ENCODE peak calls at places on chromosomes 13 and 19, in eight cellular contexts. I is ovary, O is fibroblast of mammary gland, Z is heart right ventricle, N is glutamatergic neuron, L is neural crest cell, T is thoracic aorta, K is endothelial cell of umbilical vein. D is an unnamed sample.

GRCh38 chr19:2270572-2271515 is 11.1 kb downstream of the PEAK3 start:
- DNase-seq in I (peak), O (peak), Z (peak), N (peak), L (peak), T (peak), K (peak), D (peak)

GRCh38 chr19:49890349-49891311 is 6.1 kb downstream of the IL4I1 start:
- DNase-seq in I (peak), O (no peak), Z (no peak), N (peak), L (peak), T (no peak), K (no peak), D (peak)

GRCh38 chr19:13962738-13963602 is 10.7 kb downstream of the DCAF15 start:
- DNase-seq in I (peak), O (peak), Z (no peak), N (peak), L (no peak), T (no peak), K (no peak), D (no peak)

GRCh38 chr13:28958018-28958417 is 137.9 kb downstream of the MTUS2 start:
- DNase-seq in I (no peak), O (no peak), Z (no peak), N (no peak), L (no peak), T (no peak), K (no peak), D (no peak)

GRCh38 chr13:21124853-21125252 is 51.5 kb downstream of the SKA3 start:
- DNase-seq in I (no peak), O (no peak), Z (no peak), N (no peak), L (no peak), T (no peak), K (peak), D (peak)

GRCh38 chr13:27203854-27204253 is 32.2 kb upstream of the USP12 start:
- DNase-seq in I (no peak), O (peak), Z (no peak), N (no peak), L (no peak), T (no peak), K (peak), D (no peak)

GRCh38 chr19:33758541-33759013 is 38.1 kb upstream of the KCTD15 start:
- DNase-seq in I (no peak), O (no peak), Z (no peak), N (peak), L (no peak), T (no peak), K (no peak), D (no peak)

GRCh38 chr19:28859811-28860210 is 353.1 kb downstream of the UQCRFS1 start:
- DNase-seq in I (no peak), O (no peak), Z (no peak), N (no peak), L (no peak), T (no peak), K (no peak), D (no peak)

GRCh38 chr19:58409010-58409790 is 751 bp downstream of the ZNF584 start:
- DNase-seq in I (peak), O (peak), Z (no peak), N (no peak), L (no peak), T (no peak), K (peak), D (peak)

GRCh38 chr13:42638101-42638500 is 64.1 kb downstream of the TNFSF11 start:
- DNase-seq in I (no peak), O (no peak), Z (no peak), N (no peak), L (no peak), T (no peak), K (no peak), D (no peak)

GRCh38 chr19:459724-460511 is 915 bp downstream of the SHC2 start:
- DNase-seq in I (peak), O (no peak), Z (peak), N (peak), L (peak), T (no peak), K (peak), D (peak)

GRCh38 chr13:46086985-46087384 is 17.8 kb downstream of the CPB2 start:
- DNase-seq in I (no peak), O (no peak), Z (no peak), N (no peak), L (no peak), T (no peak), K (no peak), D (no peak)

DNA sequence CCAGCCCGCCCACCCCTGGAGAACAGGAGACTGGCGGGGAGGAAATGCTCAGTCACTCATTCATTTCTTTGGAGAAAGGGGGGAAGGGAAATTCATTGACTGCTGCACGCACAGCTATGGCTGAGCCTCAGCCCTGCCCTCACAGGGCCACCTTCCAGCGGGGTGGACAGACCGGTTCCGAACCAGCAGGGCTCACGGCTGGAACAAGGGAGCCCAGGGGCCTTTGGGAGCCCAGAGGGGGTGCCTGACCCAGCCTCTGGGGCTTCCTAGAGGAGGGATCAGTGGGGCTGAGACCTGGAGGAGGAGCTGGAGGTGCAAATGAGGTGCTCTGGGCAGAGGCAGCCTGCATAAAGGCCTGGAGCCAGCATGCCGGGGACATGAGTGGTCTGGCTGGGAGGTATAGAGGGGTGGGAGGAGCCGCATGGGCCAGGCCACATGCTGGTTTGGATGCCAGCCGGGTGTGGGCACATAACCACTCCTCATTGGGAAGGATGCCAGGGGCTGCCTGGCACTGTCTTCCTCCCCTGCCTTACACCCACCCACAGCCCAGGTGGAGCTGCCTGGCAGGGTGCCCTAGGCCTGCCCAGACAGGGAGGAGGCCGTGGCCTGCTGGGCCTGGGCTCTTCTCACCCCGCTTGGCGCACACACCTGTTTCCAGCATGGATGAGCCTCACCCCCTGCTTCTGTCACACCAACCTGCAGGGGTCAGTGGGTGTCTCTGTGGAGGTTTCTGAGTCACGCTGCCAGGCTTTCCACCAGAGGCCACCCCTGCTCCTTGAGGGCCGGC is 26.9 kb downstream of the PPP5C start:
- DNase-seq in I (peak), O (peak), Z (peak), N (no peak), L (no peak), T (peak), K (peak), D (peak)
- TF ChIP-seq CTCF in I (no peak), O (no peak), Z (no peak), N (no peak), L (no peak), T (no peak), K (no peak), D (no peak)

GRCh38 chr19:18477042-18477760 is 39.3 kb upstream of the ISYNA1 start:
- DNase-seq in I (no peak), O (no peak), Z (no peak), N (no peak), L (no peak), T (no peak), K (no peak), D (no peak)
- TF ChIP-seq CTCF in I (no peak), O (peak), Z (no peak), N (peak), L (peak), T (no peak), K (peak), D (peak)

DNA sequence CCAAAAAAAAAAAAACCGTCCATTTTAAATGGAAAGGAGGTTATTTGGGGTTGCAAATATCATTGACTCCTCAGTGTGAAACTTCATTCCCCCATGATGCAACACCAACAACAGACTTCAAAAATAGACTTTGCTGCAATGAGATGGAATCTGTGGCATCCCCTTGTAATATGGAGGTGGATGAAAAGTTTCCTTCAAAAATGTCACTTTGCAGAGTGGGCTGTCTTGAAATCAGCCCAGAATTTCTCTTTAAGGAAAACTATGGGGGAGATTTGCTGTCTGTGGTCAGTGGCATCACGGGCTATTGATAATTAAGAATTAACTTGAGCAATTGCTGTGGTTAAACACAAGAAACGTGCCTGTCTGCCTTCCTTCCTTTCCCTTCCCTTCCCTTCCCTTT is 1.5 kb downstream of the GPR18 start:
- DNase-seq in I (no peak), O (peak), Z (no peak), N (no peak), L (no peak), T (no peak), K (no peak), D (no peak)
- TF ChIP-seq CTCF in I (no peak), O (no peak), Z (no peak), N (no peak), L (no peak), T (no peak), K (no peak), D (no peak)

GRCh38 chr13:52707375-52707774 is 32.2 kb downstream of the CNMD start:
- DNase-seq in I (no peak), O (no peak), Z (no peak), N (peak), L (no peak), T (no peak), K (no peak), D (no peak)
- TF ChIP-seq CTCF in I (no peak), O (peak), Z (no peak), N (no peak), L (peak), T (no peak), K (no peak), D (no peak)

GRCh38 chr13:97364031-97364430 is 69.9 kb upstream of the RAP2A start:
- DNase-seq in I (no peak), O (peak), Z (no peak), N (no peak), L (no peak), T (no peak), K (no peak), D (no peak)

GRCh38 chr13:97367427-97367826 is 66.5 kb upstream of the RAP2A start:
- DNase-seq in I (no peak), O (peak), Z (no peak), N (no peak), L (no peak), T (no peak), K (no peak), D (peak)

GRCh38 chr13:97367016-97367415 is 67.0 kb upstream of the RAP2A start:
- DNase-seq in I (no peak), O (peak), Z (no peak), N (no peak), L (no peak), T (no peak), K (no peak), D (no peak)

GRCh38 chr13:97364827-97365226 is 69.1 kb upstream of the RAP2A start:
- DNase-seq in I (no peak), O (no peak), Z (no peak), N (no peak), L (no peak), T (no peak), K (no peak), D (no peak)

DNA sequence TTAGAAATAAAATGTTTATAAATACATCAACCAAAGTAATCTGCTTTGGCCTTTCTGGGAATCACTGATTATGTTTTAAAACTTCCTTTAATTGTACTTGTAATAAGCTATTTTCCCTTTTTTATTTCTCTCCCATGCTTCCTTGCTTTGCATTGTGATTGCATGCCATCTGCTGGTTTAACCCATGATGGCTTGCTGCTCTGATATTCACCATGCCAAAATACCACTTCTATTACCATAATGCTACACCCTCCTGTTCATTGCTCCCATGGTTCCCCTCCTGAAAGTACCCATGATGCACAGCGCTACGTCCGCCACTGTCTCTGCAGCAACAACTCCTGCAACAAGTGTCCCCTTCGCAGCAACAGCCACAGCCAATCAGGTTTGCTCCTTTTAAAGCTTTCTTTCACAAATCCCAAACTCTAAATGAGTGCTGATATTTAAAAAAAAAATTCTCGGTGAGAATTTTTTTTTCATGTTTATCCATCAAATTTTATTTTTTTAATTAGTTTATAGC is 67.7 kb upstream of the RAP2A start:
- DNase-seq in I (no peak), O (peak), Z (no peak), N (no peak), L (no peak), T (no peak), K (peak), D (no peak)
- TF ChIP-seq CTCF in I (no peak), O (peak), Z (no peak), N (no peak), L (peak), T (no peak), K (no peak), D (peak)

GRCh38 chr13:49679244-49679643 is 12.0 kb downstream of the EBPL start:
- DNase-seq in I (no peak), O (no peak), Z (no peak), N (no peak), L (no peak), T (no peak), K (peak), D (no peak)
- TF ChIP-seq CTCF in I (no peak), O (peak), Z (no peak), N (no peak), L (no peak), T (no peak), K (no peak), D (no peak)

DNA sequence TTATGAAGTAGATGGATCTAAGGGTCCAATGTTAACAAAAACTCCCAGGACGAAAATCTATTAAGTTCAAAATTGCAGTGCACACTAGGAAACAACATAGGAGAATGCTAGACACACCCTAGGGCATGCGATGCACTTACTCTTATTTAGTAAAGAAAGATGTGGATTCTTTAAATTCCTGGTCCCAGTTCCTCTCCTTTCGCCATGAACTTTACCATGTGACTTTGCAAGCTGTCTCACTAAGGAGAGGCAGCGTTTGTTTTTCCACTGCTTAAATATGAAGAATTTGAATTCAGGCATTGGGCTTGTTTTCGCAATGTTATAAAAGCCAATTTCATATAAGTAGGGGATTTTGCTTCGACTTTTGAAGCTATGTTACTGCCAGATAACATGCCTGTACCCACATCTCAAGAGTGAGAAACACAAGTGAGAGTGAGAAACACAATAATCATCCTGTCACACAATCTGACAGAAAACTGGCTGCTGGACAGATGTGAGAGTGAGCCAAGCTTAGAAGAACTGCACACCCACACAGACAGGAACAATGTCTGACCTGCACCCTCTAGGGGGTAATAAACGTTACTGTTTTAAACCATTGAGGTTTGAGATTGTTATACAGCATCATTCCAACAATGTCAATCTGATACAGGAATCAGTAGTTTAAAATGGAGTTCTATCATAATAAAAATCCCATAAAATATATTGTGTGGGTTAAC is 1308.5 kb downstream of the SLITRK5 start:
- DNase-seq in I (no peak), O (no peak), Z (peak), N (no peak), L (no peak), T (no peak), K (no peak), D (no peak)
- TF ChIP-seq CTCF in I (no peak), O (no peak), Z (peak), N (no peak), L (no peak), T (peak), K (no peak), D (no peak)

GRCh38 chr19:18204394-18205179 is 745 bp upstream of the RAB3A start:
- DNase-seq in I (peak), O (peak), Z (peak), N (peak), L (peak), T (no peak), K (no peak), D (peak)

GRCh38 chr19:18203408-18203862 is 407 bp downstream of the RAB3A start:
- DNase-seq in I (no peak), O (no peak), Z (peak), N (no peak), L (no peak), T (no peak), K (no peak), D (no peak)

GRCh38 chr19:18205180-18205915 is 1.5 kb upstream of the RAB3A start:
- DNase-seq in I (peak), O (peak), Z (peak), N (peak), L (peak), T (peak), K (peak), D (peak)

GRCh38 chr19:18203863-18204393 is at the start of gene RAB3A:
- DNase-seq in I (peak), O (peak), Z (peak), N (peak), L (peak), T (peak), K (peak), D (peak)

GRCh38 chr19:18202759-18203407 is 959 bp downstream of the RAB3A start:
- DNase-seq in I (peak), O (peak), Z (peak), N (peak), L (no peak), T (no peak), K (no peak), D (peak)
- TF ChIP-seq CTCF in I (peak), O (peak), Z (peak), N (no peak), L (peak), T (no peak), K (no peak), D (peak)

D was measured in neural progenitor cell.